ENCODE peak calls at places on chromosome 4, in seven cellular contexts. O is WERI-Rb-1; H is CD8-positive, alpha-beta T cell; U is GM20000; R is heart left ventricle; D is pancreas; Y is astrocyte of the spinal cord. F is an unnamed sample.

GRCh38 chr4:1720163-1720983 is 750 bp downstream of the TMEM129 start:
- DNase-seq in O (no peak), H (no peak), U (peak; percentile 74), R (peak; percentile 83), D (no peak), Y (peak; percentile 30), F (peak; percentile 73)

GRCh38 chr4:169314906-169315305 is 44.1 kb upstream of the SH3RF1 start:
- DNase-seq in O (no peak), H (no peak), U (no peak), R (peak; percentile 84), D (peak; percentile 85), Y (peak; percentile 77), F (no peak)

GRCh38 chr4:109801895-109802319 is at the start of gene CFI:
- DNase-seq in O (no peak), H (no peak), U (no peak), R (no peak), D (no peak), Y (peak; percentile 86), F (no peak)

GRCh38 chr4:140790765-140791164 is 34.6 kb upstream of the TBC1D9 start:
- DNase-seq in O (no peak), H (no peak), U (peak; percentile 33), R (no peak), D (peak; percentile 34), Y (no peak), F (no peak)

GRCh38 chr4:77465271-77465670 is 140.3 kb upstream of the CXCL13 start:
- DNase-seq in O (peak; percentile 13), H (no peak), U (no peak), R (no peak), D (peak; percentile 27), Y (peak; percentile 8), F (no peak)

GRCh38 chr4:5152521-5152920 is 101.2 kb downstream of the STK32B start:
- DNase-seq in O (no peak), H (no peak), U (no peak), R (no peak), D (no peak), Y (no peak), F (no peak)

GRCh38 chr4:28229092-28229491 is 1368.5 kb downstream of the STIM2 start:
- DNase-seq in O (no peak), H (no peak), U (no peak), R (no peak), D (no peak), Y (peak; percentile 40), F (no peak)

GRCh38 chr4:126018274-126018673 is 703.5 kb downstream of the FAT4 start:
- DNase-seq in O (no peak), H (no peak), U (no peak), R (no peak), D (no peak), Y (no peak), F (no peak)

GRCh38 chr4:176575141-176575731 is 217.5 kb downstream of the VEGFC start:
- DNase-seq in O (no peak), H (no peak), U (no peak), R (no peak), D (no peak), Y (no peak), F (no peak)

GRCh38 chr4:14096406-14096965 is 469.0 kb upstream of the BOD1L1 start:
- DNase-seq in O (no peak), H (no peak), U (no peak), R (no peak), D (no peak), Y (peak; percentile 63), F (no peak)

GRCh38 chr4:40423735-40424134 is 88.6 kb downstream of the CHRNA9 start:
- DNase-seq in O (no peak), H (no peak), U (no peak), R (no peak), D (no peak), Y (peak; percentile 4), F (no peak)

GRCh38 chr4:122827899-122828601 is 1.4 kb downstream of the FGF2 start:
- DNase-seq in O (peak; percentile 47), H (no peak), U (peak; percentile 89), R (no peak), D (no peak), Y (peak; percentile 68), F (no peak)

GRCh38 chr4:121326580-121326979 is 54.2 kb downstream of the QRFPR start:
- DNase-seq in O (no peak), H (no peak), U (no peak), R (no peak), D (no peak), Y (no peak), F (no peak)

GRCh38 chr4:87014284-87014782 is 79.5 kb downstream of the AFF1 start:
- DNase-seq in O (no peak), H (no peak), U (no peak), R (no peak), D (no peak), Y (peak; percentile 19), F (no peak)

GRCh38 chr4:88822034-88822433 is 124.4 kb upstream of the NAP1L5 start:
- DNase-seq in O (no peak), H (no peak), U (no peak), R (no peak), D (no peak), Y (no peak), F (no peak)

GRCh38 chr4:173413043-173413442 is 14.1 kb upstream of the SCRG1 start:
- DNase-seq in O (no peak), H (no peak), U (no peak), R (no peak), D (no peak), Y (peak; percentile 65), F (no peak)

GRCh38 chr4:48360285-48360965 is 19.1 kb downstream of the SLAIN2 start:
- DNase-seq in O (no peak), H (no peak), U (no peak), R (no peak), D (no peak), Y (peak; percentile 86), F (no peak)

GRCh38 chr4:2791518-2792395 is 1.1 kb upstream of the SH3BP2 start:
- DNase-seq in O (peak; percentile 12), H (no peak), U (no peak), R (peak; percentile 67), D (peak; percentile 54), Y (no peak), F (no peak)

GRCh38 chr4:2793920-2794706 is 1.2 kb downstream of the SH3BP2 start:
- DNase-seq in O (peak; percentile 22), H (no peak), U (no peak), R (peak; percentile 81), D (peak; percentile 68), Y (peak; percentile 41), F (peak; percentile 38)

GRCh38 chr4:2793578-2793919 is 664 bp downstream of the SH3BP2 start:
- DNase-seq in O (no peak), H (no peak), U (no peak), R (peak; percentile 83), D (no peak), Y (no peak), F (peak; percentile 15)

GRCh38 chr4:2792396-2792710 is 532 bp upstream of the SH3BP2 start:
- DNase-seq in O (no peak), H (no peak), U (no peak), R (no peak), D (no peak), Y (no peak), F (peak; percentile 14)

GRCh38 chr4:2792711-2793577 is at the start of gene SH3BP2:
- DNase-seq in O (peak; percentile 89), H (no peak), U (peak; percentile 90), R (peak; percentile 95), D (peak; percentile 83), Y (peak; percentile 66), F (peak; percentile 82)
- TF ChIP-seq CTCF in O (no peak), H (no peak), U (no peak), R (no peak), D (no peak), Y (no peak), F (no peak)

GRCh38 chr4:3145251-3145908 is 70.9 kb downstream of the HTT start:
- DNase-seq in O (no peak), H (no peak), U (no peak), R (no peak), D (no peak), Y (peak; percentile 42), F (no peak)
- TF ChIP-seq CTCF in O (no peak), H (no peak), U (no peak), R (peak; percentile 6), D (no peak), Y (peak; percentile 23), F (no peak)

GRCh38 chr4:181938641-181939040 is 304.6 kb upstream of the TENM3 start:
- DNase-seq in O (no peak), H (no peak), U (no peak), R (no peak), D (no peak), Y (no peak), F (no peak)

GRCh38 chr4:181944527-181944926 is 298.7 kb upstream of the TENM3 start:
- DNase-seq in O (no peak), H (no peak), U (no peak), R (no peak), D (no peak), Y (no peak), F (no peak)

GRCh38 chr4:181933471-181933870 is 309.7 kb upstream of the TENM3 start:
- DNase-seq in O (no peak), H (no peak), U (no peak), R (no peak), D (no peak), Y (no peak), F (no peak)

DNA sequence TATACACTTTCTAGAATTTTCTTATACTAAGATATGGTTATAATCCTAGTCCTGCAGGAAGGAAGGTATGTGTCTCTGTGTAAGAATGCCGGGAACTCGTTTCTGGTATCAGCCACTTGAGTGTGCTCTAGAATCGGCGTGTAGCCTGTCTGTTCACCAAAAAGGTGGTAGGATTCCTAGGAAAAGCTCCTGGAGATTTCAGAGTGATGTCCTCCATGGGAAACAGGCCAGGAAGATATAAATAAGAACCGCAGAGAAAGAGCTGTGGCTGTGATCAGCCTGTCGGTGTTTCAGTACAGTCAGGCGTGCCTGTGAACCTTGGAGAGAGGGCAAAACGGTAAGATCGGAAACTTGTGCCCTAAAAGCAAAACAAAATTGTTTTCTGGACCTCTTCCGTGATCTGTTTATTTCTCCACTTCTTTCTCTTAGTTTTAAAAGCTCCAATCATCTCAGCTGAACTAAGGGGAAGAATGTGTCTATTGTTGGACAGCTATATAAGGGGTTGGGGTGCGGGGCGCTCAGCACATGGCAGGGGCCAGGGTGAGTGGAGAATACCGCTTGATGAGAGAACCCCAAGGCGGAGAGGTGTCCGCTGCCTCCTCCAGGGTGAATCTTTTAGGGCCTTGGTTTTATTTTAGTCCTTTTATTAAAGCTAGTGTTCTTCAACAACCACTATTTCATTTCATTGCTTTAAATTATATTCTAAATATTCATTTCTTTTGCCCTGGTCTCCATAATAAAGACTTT is 303.8 kb upstream of the TENM3 start:
- DNase-seq in O (no peak), H (no peak), U (no peak), R (no peak), D (no peak), Y (peak; percentile 76), F (no peak)
- TF ChIP-seq CTCF in O (no peak), H (no peak), U (no peak), R (no peak), D (no peak), Y (peak; percentile 43), F (no peak)

DNA sequence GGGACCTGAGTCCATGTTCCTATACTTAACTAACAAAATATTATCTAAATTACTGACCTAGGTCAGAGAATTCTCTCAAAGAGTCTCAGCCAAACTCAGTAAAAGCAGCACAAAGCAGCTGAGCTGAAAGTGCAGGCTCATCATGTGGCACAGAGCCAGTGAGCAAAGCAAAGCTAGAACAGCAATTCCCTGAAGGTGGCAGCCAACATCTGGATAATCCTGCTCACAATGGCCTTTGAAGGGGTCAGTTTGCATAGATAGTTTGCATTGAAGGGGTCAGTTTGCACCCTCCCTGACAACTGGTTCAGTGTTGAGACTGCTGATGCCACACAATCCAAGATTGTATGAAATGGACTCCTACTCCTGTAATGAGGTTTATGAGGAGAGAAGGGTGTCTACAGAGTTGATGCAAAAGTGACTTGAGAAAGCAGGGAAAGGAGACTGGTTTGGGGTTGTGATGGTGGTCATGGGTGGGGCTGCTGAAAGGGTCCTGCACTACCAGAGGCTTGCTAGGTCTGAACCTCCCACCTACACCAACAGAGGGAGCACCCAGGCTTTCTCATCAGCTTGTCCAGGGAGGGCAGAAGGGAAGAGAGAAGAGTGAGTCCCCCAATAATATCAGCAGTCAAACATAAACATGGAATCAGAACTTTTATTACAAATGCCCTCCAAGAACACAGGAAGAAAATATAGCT is 39.7 kb downstream of the TRIM61 start:
- DNase-seq in O (peak; percentile 35), H (no peak), U (peak; percentile 19), R (no peak), D (no peak), Y (no peak), F (no peak)
- TF ChIP-seq CTCF in O (peak; percentile 70), H (no peak), U (peak; percentile 51), R (no peak), D (no peak), Y (no peak), F (no peak)